ENCODE peak calls at places on chromosomes 7 and 10, in eight cellular contexts. L is HCT116, H is OCI-LY7, B is neural progenitor cell, M is PC-3, Y is hepatocyte, P is GM23338, O is MM.1S. I is an unnamed sample.

GRCh38 chr7:12244129-12244528 is 33.0 kb downstream of the TMEM106B start:
- DNase-seq in Y (peak; percentile 30), M (peak; percentile 59), L (peak; percentile 23), O (no peak), P (peak; percentile 78), B (peak; percentile 66), H (no peak), I (peak; percentile 26)

GRCh38 chr7:101066141-101066857 is 19.0 kb upstream of the TRIM56 start:
- DNase-seq in L (no peak), O (no peak), P (peak; percentile 23), Y (no peak), B (peak; percentile 48), H (no peak), M (no peak), I (no peak)

GRCh38 chr7:5701085-5701914 is 80.2 kb downstream of the RNF216 start:
- DNase-seq in H (no peak), O (no peak), P (no peak), L (no peak), M (no peak), Y (no peak), B (no peak), I (no peak)

GRCh38 chr7:159091480-159092475 is 52.9 kb downstream of the VIPR2 start:
- DNase-seq in O (no peak), B (no peak), P (no peak), M (no peak), L (no peak), Y (no peak), H (no peak), I (no peak)

GRCh38 chr7:128767475-128768110 is 8.0 kb downstream of the OPN1SW start:
- DNase-seq in M (no peak), Y (no peak), H (no peak), L (no peak), O (no peak), P (no peak), B (no peak), I (no peak)

GRCh38 chr7:47453093-47454056 is 128.5 kb downstream of the TNS3 start:
- DNase-seq in B (no peak), H (no peak), M (peak; percentile 93), Y (peak; percentile 55), P (no peak), O (no peak), L (no peak), I (peak; percentile 96)

GRCh38 chr7:105831824-105832535 is 44.4 kb downstream of the ATXN7L1 start:
- DNase-seq in P (no peak), H (no peak), B (no peak), O (peak; percentile 17), Y (no peak), L (no peak), M (no peak), I (no peak)

GRCh38 chr10:80814147-80814652 is 276.5 kb downstream of the SH2D4B start:
- DNase-seq in B (no peak), L (no peak), P (no peak), O (no peak), Y (no peak), M (no peak), H (no peak), I (no peak)

GRCh38 chr7:131164025-131164899 is 163.4 kb upstream of the MKLN1 start:
- DNase-seq in Y (no peak), H (no peak), M (peak; percentile 91), P (peak; percentile 15), O (no peak), B (no peak), L (peak; percentile 69), I (peak; percentile 91)

GRCh38 chr10:124748206-124748605 is 4.0 kb upstream of the FAM53B start:
- DNase-seq in O (no peak), L (no peak), Y (peak; percentile 10), H (no peak), P (no peak), B (peak; percentile 27), M (no peak), I (peak; percentile 16)

GRCh38 chr10:77548157-77548556 is 89.5 kb downstream of the KCNMA1 start:
- DNase-seq in P (no peak), M (no peak), O (no peak), L (no peak), Y (no peak), H (no peak), B (no peak), I (no peak)

DNA sequence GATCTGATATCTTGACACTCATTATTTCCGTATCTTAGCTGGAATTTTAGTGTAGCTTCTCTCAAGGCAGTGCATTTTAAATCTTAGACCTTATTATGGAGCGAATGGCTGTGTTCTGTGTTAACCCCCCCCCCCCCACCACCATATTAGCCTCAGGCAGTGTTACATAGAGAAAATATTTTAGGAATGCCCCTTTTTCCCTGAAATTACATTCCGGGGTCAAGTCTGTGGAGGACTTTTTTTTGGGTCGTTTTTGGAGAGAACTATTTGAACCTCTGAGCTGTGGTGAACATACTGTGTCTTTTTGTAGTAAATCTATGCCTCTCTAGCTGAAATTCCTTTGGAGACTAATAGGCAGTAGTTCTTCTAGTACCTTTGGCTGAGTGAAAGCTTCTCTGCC is 3.1 kb downstream of the CCDC126 start:
- DNase-seq in H (no peak), Y (no peak), P (peak; percentile 27), L (no peak), M (no peak), O (no peak), B (no peak), I (peak; percentile 8)
- TF ChIP-seq EZH2phosphoT487 in H (no peak), Y (no peak), P (no peak), L (no peak), M (no peak), O (no peak), B (no peak), I (no peak)

GRCh38 chr7:150986099-150986512 is 4.7 kb upstream of the NOS3 start:
- DNase-seq in M (peak; percentile 64), P (peak; percentile 91), Y (peak; percentile 84), H (peak; percentile 61), B (peak; percentile 85), O (peak; percentile 73), L (no peak), I (peak; percentile 70)
- H3K4me2 ChIP-seq in M (no peak overlapping the region), P (no peak overlapping the region), Y (no peak overlapping the region), H (no peak overlapping the region), B (no peak overlapping the region), O (peak overlapping the region; percentile 10), L (no peak overlapping the region), I (no peak overlapping the region)

DNA sequence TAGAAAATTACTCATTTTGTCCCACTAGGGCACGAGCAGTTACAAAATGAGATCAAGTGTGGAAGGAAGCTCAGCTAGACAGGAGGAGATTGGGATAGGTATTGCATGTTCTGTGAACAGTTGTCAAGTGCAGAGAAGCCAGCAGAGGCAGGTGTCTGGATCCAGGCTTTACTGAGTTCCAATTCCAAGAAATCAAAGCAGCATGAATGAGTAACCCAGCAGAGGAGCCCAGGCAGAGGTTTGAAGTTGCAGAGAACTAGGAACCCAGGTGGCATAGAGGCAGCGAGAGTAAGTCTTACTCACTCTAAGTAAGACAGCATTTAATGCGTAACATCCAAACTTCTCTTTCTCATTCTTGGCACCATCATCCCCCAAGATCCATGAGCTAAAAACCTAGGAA is 11.8 kb downstream of the MRC1 start:
- DNase-seq in M (no peak), L (no peak), P (no peak), B (no peak), O (no peak), Y (no peak), H (no peak), I (no peak)
- H2AFZ ChIP-seq in M (no peak overlapping the region), L (no peak overlapping the region), P (no peak overlapping the region), B (no peak overlapping the region), O (no peak overlapping the region), Y (no peak overlapping the region), H (no peak overlapping the region), I (no peak overlapping the region)

GRCh38 chr7:69438584-69438983 is 159.7 kb upstream of the AUTS2 start:
- DNase-seq in H (no peak), Y (no peak), L (no peak), B (no peak), P (no peak), O (no peak), M (no peak), I (no peak)
- TF ChIP-seq EZH2phosphoT487 in H (no peak), Y (no peak), L (no peak), B (no peak), P (no peak), O (no peak), M (no peak), I (no peak)

DNA sequence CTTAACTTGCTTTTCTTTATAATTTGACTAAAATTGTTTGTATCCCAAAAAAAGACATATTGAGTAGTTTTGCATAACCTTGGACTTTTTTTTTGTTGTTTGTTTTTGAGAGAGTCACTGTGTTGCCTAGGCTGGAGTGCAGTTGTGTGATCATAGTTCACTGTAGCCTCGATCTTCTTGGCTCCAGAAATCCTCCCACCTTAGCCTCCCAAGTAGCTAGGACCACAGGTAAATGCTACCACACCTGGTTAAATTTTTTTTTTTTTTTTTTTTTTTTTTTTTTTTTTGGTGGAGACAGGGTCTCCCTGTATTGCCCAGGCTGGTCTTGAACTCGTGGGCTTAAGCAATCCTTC is 3.8 kb downstream of the ZNF487 start:
- DNase-seq in M (no peak), O (no peak), P (no peak), L (no peak), B (no peak), H (no peak), Y (no peak), I (no peak)
- H3K4me2 ChIP-seq in M (no peak overlapping the region), O (no peak overlapping the region), P (no peak overlapping the region), L (no peak overlapping the region), B (no peak overlapping the region), H (no peak overlapping the region), Y (no peak overlapping the region), I (no peak overlapping the region)

GRCh38 chr7:43868181-43868580 is 1.1 kb downstream of the MRPS24 start:
- DNase-seq in P (no peak), Y (no peak), B (no peak), H (peak; percentile 19), M (no peak), L (no peak), O (peak; percentile 87), I (no peak)
- H2AFZ ChIP-seq in P (no peak overlapping the region), Y (no peak overlapping the region), B (no peak overlapping the region), H (peak overlapping the region; percentile 59), M (no peak overlapping the region), L (no peak overlapping the region), O (no peak overlapping the region), I (peak overlapping the region; percentile 43)

DNA sequence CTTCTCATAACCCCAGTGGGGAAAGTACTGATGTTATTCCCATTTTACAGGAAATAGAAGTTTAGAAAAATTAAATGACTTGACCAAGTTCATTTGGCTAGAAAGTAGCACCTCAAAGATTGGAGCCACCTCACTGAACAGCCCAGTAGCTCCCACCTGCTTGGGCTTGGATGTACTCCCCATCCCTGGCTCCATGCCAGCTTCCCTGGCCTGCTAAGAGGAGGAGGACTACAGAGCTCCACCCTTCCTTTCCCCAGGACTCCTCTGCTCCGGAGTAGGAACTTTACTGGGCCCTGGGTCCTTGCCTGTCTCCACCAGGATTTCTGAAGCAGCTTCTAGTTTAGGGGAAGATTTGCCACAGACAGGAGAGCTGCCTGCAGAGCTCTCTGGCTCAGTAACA is 3.1 kb downstream of the HPS6 start:
- DNase-seq in Y (peak; percentile 41), H (no peak), M (no peak), P (no peak), L (no peak), B (no peak), O (no peak), I (peak; percentile 37)
- TF ChIP-seq EZH2phosphoT487 in Y (no peak), H (no peak), M (no peak), P (no peak), L (no peak), B (no peak), O (no peak), I (no peak)

I was measured in GM23248.